ENCODE peak calls at places on chromosome 6, in six cellular contexts. E, A, S, N, B and U are unnamed samples.

GRCh38 chr6:7647504-7647903 is 57.5 kb downstream of the SNRNP48 start:
- DNase-seq in E (no peak), A (no peak), S (no peak), N (no peak), B (no peak), U (no peak)

GRCh38 chr6:85576479-85576878 is 17.2 kb downstream of the SNX14 start:
- DNase-seq in E (no peak), A (no peak), S (no peak), N (no peak), B (no peak), U (no peak)

GRCh38 chr6:100620085-100620484 is 155.4 kb upstream of the SIM1 start:
- DNase-seq in E (peak), A (peak), S (peak), N (no peak), B (no peak), U (no peak)

GRCh38 chr6:87968435-87969278 is 79.0 kb upstream of the SPACA1 start:
- DNase-seq in E (no peak), A (peak), S (no peak), N (no peak), B (no peak), U (no peak)

GRCh38 chr6:109799664-109800063 is 108.6 kb downstream of the FIG4 start:
- DNase-seq in E (no peak), A (peak), S (no peak), N (no peak), B (no peak), U (no peak)

GRCh38 chr6:97195117-97195516 is 87.9 kb downstream of the MMS22L start:
- DNase-seq in E (peak), A (no peak), S (peak), N (no peak), B (no peak), U (no peak)

GRCh38 chr6:110341671-110342304 is 16.4 kb downstream of the METTL24 start:
- DNase-seq in E (peak), A (peak), S (peak), N (no peak), B (peak), U (peak)

GRCh38 chr6:142328070-142328469 is 26.3 kb downstream of the ADGRG6 start:
- DNase-seq in E (no peak), A (no peak), S (no peak), N (no peak), B (no peak), U (no peak)

GRCh38 chr6:77040566-77041195 is 422.6 kb downstream of the HTR1B start:
- DNase-seq in E (peak), A (no peak), S (no peak), N (no peak), B (no peak), U (no peak)

GRCh38 chr6:136415351-136416005 is 125.8 kb upstream of the BCLAF1 start:
- DNase-seq in E (no peak), A (no peak), S (no peak), N (no peak), B (no peak), U (no peak)

GRCh38 chr6:159595173-159595572 is 97.9 kb downstream of the SOD2 start:
- DNase-seq in E (peak), A (peak), S (peak), N (no peak), B (peak), U (no peak)

GRCh38 chr6:124999105-124999764 is 37.0 kb downstream of the RNF217 start:
- DNase-seq in E (no peak), A (peak), S (no peak), N (no peak), B (no peak), U (no peak)